ENCODE peak calls at places on chromosome 18, in eight cellular contexts. K is cardiac muscle cell, R is endothelial cell of umbilical vein, G is choroid plexus epithelial cell, X is fibroblast of mammary gland, Q is HepG2, H is thyroid gland, W is kidney epithelial cell. M is an unnamed sample.

GRCh38 chr18:43129946-43130523 is 14.6 kb upstream of the RIT2 start:
- DNase-seq in K (no peak), R (no peak), G (peak), X (peak), Q (no peak), H (peak), W (no peak), M (no peak)

GRCh38 chr18:30992231-30992630 is 50.3 kb downstream of the DSC3 start:
- DNase-seq in K (no peak), R (no peak), G (no peak), X (no peak), Q (no peak), H (no peak), W (no peak), M (no peak)

GRCh38 chr18:5667356-5667755 is 123.6 kb upstream of the EPB41L3 start:
- DNase-seq in K (no peak), R (no peak), G (no peak), X (no peak), Q (no peak), H (no peak), W (no peak), M (no peak)

GRCh38 chr18:11115268-11115667 is 34.1 kb downstream of the PIEZO2 start:
- DNase-seq in K (no peak), R (no peak), G (peak), X (no peak), Q (no peak), H (no peak), W (no peak), M (no peak)

GRCh38 chr18:13831864-13832508 is 8.0 kb downstream of the MC5R start:
- DNase-seq in K (no peak), R (no peak), G (no peak), X (peak), Q (peak), H (no peak), W (no peak), M (peak)

GRCh38 chr18:40926679-40927078 is 1028.4 kb upstream of the PIK3C3 start:
- DNase-seq in K (no peak), R (no peak), G (no peak), X (no peak), Q (no peak), H (no peak), W (no peak), M (no peak)

GRCh38 chr18:2547477-2548087 is 23.7 kb downstream of the METTL4 start:
- DNase-seq in K (peak), R (peak), G (peak), X (peak), Q (peak), H (no peak), W (no peak), M (no peak)

GRCh38 chr18:51361130-51361860 is 163.8 kb upstream of the MEX3C start:
- DNase-seq in K (peak), R (peak), G (peak), X (peak), Q (peak), H (no peak), W (peak), M (no peak)

GRCh38 chr18:21559195-21559594 is 41.3 kb downstream of the ESCO1 start:
- DNase-seq in K (no peak), R (no peak), G (no peak), X (no peak), Q (no peak), H (no peak), W (no peak), M (no peak)

GRCh38 chr18:79434611-79435010 is 38.9 kb downstream of the NFATC1 start:
- DNase-seq in K (no peak), R (no peak), G (no peak), X (no peak), Q (no peak), H (no peak), W (no peak), M (no peak)

GRCh38 chr18:23238152-23238531 is 102.9 kb downstream of the CABLES1 start:
- DNase-seq in K (no peak), R (peak), G (peak), X (peak), Q (no peak), H (peak), W (no peak), M (no peak)

GRCh38 chr18:22609642-22610041 is 191.9 kb upstream of the CTAGE1 start:
- DNase-seq in K (peak), R (peak), G (peak), X (peak), Q (peak), H (peak), W (no peak), M (peak)

GRCh38 chr18:12010187-12010802 is 29.0 kb downstream of the IMPA2 start:
- DNase-seq in K (no peak), R (no peak), G (no peak), X (no peak), Q (no peak), H (peak), W (no peak), M (no peak)

GRCh38 chr18:44599409-44599808 is 81.3 kb upstream of the SETBP1 start:
- DNase-seq in K (no peak), R (no peak), G (peak), X (peak), Q (no peak), H (peak), W (no peak), M (peak)

GRCh38 chr18:74456409-74457042 is 582 bp downstream of the DIPK1C start:
- DNase-seq in K (peak), R (no peak), G (no peak), X (no peak), Q (no peak), H (peak), W (no peak), M (peak)

GRCh38 chr18:9095297-9096012 is 7.0 kb upstream of the NDUFV2 start:
- DNase-seq in K (no peak), R (no peak), G (peak), X (no peak), Q (peak), H (no peak), W (no peak), M (no peak)

GRCh38 chr18:24763765-24764548 is 303.5 kb downstream of the HRH4 start:
- DNase-seq in K (no peak), R (no peak), G (no peak), X (peak), Q (no peak), H (no peak), W (peak), M (no peak)

GRCh38 chr18:36075862-36076587 is 8.7 kb upstream of the RPRD1A start:
- DNase-seq in K (no peak), R (no peak), G (peak), X (peak), Q (peak), H (peak), W (peak), M (no peak)

GRCh38 chr18:79780547-79780946 is 17.2 kb upstream of the KCNG2 start:
- DNase-seq in K (no peak), R (no peak), G (no peak), X (no peak), Q (no peak), H (no peak), W (no peak), M (peak)

GRCh38 chr18:76382265-76382664 is 112.8 kb downstream of the ZNF516 start:
- DNase-seq in K (no peak), R (no peak), G (no peak), X (no peak), Q (no peak), H (no peak), W (no peak), M (no peak)

GRCh38 chr18:44855681-44856080 is 175.0 kb downstream of the SETBP1 start:
- DNase-seq in K (no peak), R (no peak), G (no peak), X (no peak), Q (no peak), H (no peak), W (no peak), M (no peak)

GRCh38 chr18:73462092-73462491 is 594.3 kb upstream of the NETO1 start:
- DNase-seq in K (no peak), R (no peak), G (peak), X (peak), Q (no peak), H (no peak), W (no peak), M (no peak)

GRCh38 chr18:35376742-35377695 is at the start of gene ZNF396:
- DNase-seq in K (peak), R (peak), G (peak), X (peak), Q (peak), H (peak), W (peak), M (peak)

GRCh38 chr18:5542393-5543035 is 1.3 kb downstream of the EPB41L3 start:
- DNase-seq in K (peak), R (peak), G (peak), X (peak), Q (no peak), H (no peak), W (no peak), M (peak)

GRCh38 chr18:63099848-63100625 is 219.5 kb downstream of the BCL2 start:
- DNase-seq in K (peak), R (no peak), G (no peak), X (no peak), Q (no peak), H (peak), W (no peak), M (no peak)

GRCh38 chr18:27667064-27667463 is 482.0 kb upstream of the CHST9 start:
- DNase-seq in K (no peak), R (no peak), G (no peak), X (no peak), Q (no peak), H (no peak), W (no peak), M (no peak)

GRCh38 chr18:5772271-5772670 is 123.1 kb downstream of the TMEM200C start:
- DNase-seq in K (peak), R (no peak), G (no peak), X (peak), Q (no peak), H (no peak), W (no peak), M (no peak)

GRCh38 chr18:36176739-36177138 is 10.6 kb upstream of the MOCOS start:
- DNase-seq in K (no peak), R (peak), G (peak), X (peak), Q (no peak), H (no peak), W (no peak), M (no peak)

GRCh38 chr18:33820517-33821368 is 242.7 kb downstream of the ASXL3 start:
- DNase-seq in K (no peak), R (no peak), G (no peak), X (peak), Q (no peak), H (peak), W (no peak), M (peak)

GRCh38 chr18:46073474-46074331 is 1.6 kb upstream of the PSTPIP2 start:
- DNase-seq in K (peak), R (peak), G (peak), X (peak), Q (peak), H (peak), W (peak), M (peak)

GRCh38 chr18:8951491-8951890 is 151.0 kb upstream of the NDUFV2 start:
- DNase-seq in K (no peak), R (no peak), G (no peak), X (no peak), Q (no peak), H (no peak), W (no peak), M (no peak)

GRCh38 chr18:74288041-74288440 is 3.7 kb downstream of the CYB5A start:
- DNase-seq in K (no peak), R (no peak), G (no peak), X (no peak), Q (no peak), H (no peak), W (no peak), M (no peak)

GRCh38 chr18:59155140-59155539 is 15.5 kb downstream of the SEC11C start:
- DNase-seq in K (no peak), R (no peak), G (peak), X (peak), Q (no peak), H (peak), W (peak), M (no peak)

GRCh38 chr18:2087877-2088673 is 483.2 kb downstream of the METTL4 start:
- DNase-seq in K (no peak), R (no peak), G (peak), X (no peak), Q (no peak), H (no peak), W (no peak), M (no peak)

DNA sequence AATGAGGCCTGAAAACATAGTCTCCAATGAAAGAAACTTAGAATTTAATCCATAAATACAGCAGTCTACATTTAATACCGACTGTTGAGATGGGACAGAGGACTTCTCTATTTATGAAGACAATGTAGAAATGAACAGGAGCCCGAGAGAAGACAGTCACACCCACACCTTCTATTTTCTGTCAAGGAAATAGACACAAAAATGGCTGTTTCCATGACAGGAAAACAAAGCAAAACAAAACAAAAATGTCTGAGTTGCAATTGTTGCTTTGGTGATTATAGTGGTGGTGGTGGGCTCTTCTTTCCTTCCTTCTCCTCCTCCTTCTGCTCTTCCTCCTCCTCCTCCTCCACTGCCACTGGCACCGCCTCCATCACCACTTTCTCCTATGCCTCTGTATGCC is 72.3 kb upstream of the CCDC68 start:
- DNase-seq in K (no peak), R (no peak), G (no peak), X (no peak), Q (no peak), H (no peak), W (no peak), M (no peak)
- TF ChIP-seq CTCF in K (no peak), R (no peak), G (no peak), X (no peak), Q (no peak), H (no peak), W (no peak), M (no peak)

GRCh38 chr18:48875942-48876511 is 74.7 kb downstream of the SMAD7 start:
- DNase-seq in K (peak), R (no peak), G (peak), X (no peak), Q (peak), H (peak), W (peak), M (peak)
- TF ChIP-seq CTCF in K (no peak), R (no peak), G (peak), X (no peak), Q (peak), H (peak), W (peak), M (peak)

DNA sequence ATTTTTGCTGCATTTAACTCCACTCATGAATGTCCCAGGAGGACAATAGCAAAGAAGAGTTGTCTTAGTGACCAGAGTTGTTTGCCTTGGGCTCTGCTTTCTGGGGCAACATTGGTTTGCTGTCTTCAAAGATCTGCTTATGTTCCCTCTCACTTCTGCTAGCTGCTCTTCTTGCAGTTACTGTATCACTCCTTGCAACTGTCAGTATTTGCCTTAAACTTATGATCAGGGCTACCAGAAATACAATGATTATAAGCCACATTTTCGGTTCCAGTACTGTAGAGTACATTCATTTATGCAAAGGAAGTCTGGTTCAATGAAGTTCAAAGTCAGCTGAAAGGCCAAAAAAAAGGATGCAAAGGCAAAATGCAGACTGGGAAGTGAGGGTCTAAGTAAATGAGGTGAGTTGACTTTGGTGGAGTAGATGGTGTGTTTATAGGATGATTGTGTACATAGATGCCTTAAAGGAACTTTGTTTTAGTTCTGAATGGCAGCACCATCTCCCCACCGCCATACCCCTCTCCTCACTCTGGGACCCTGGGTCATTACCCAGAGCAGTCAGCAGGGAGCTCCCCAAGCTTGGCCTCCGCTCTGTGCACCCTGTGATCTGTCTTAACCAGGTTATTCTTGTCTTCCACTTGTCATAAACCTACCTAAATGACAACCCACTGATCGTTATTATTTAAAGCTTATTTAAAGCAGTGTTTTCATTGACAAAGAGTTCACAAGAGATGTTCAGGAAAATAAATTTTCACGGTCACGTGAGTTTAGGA is 236.0 kb downstream of the DOK6 start:
- DNase-seq in K (no peak), R (peak), G (peak), X (no peak), Q (peak), H (peak), W (no peak), M (peak)
- TF ChIP-seq CTCF in K (peak), R (no peak), G (peak), X (peak), Q (peak), H (peak), W (no peak), M (peak)

GRCh38 chr18:26545737-26546136 is 2.6 kb downstream of the KCTD1 start:
- DNase-seq in K (no peak), R (no peak), G (no peak), X (no peak), Q (no peak), H (no peak), W (no peak), M (no peak)
- TF ChIP-seq CTCF in K (no peak), R (no peak), G (no peak), X (no peak), Q (no peak), H (no peak), W (no peak), M (no peak)

M was measured in endodermal cell.